ENCODE peak calls at places on chromosomes 7 and 10, in nine cellular contexts. One of them, this sample, is unnamed. For H3K27me3, the result is how much of the 10 kb centered on the place peaks cover.

GRCh38 chr10:24449334-24449740 is 240.4 kb downstream of the KIAA1217 start:
- DNase-seq in astrocyte: peak
- DNase-seq in H1: no peak
- DNase-seq in psoas muscle: no peak
- DNase-seq in H9: no peak
- DNase-seq in cardiac muscle cell: no peak
- DNase-seq in fibroblast of lung: peak
- DNase-seq in upper lobe of right lung: no peak
- DNase-seq in IMR-90: peak
- DNase-seq in this sample: no peak

GRCh38 chr7:289756-290553 is at the start of gene FOXL3:
- DNase-seq in upper lobe of right lung: peak
- DNase-seq in psoas muscle: no peak
- DNase-seq in IMR-90: no peak
- DNase-seq in H9: no peak
- DNase-seq in astrocyte: no peak
- DNase-seq in cardiac muscle cell: no peak
- DNase-seq in fibroblast of lung: no peak
- DNase-seq in H1: no peak
- DNase-seq in this sample: no peak

GRCh38 chr10:68333452-68333851 is 724 bp upstream of the PBLD start:
- DNase-seq in cardiac muscle cell: no peak
- DNase-seq in H9: no peak
- DNase-seq in IMR-90: no peak
- DNase-seq in psoas muscle: no peak
- DNase-seq in upper lobe of right lung: no peak
- DNase-seq in astrocyte: no peak
- DNase-seq in fibroblast of lung: no peak
- DNase-seq in H1: no peak
- DNase-seq in this sample: no peak

GRCh38 chr10:104895541-104895940 is 254.5 kb downstream of the SORCS3 start:
- DNase-seq in cardiac muscle cell: no peak
- DNase-seq in upper lobe of right lung: no peak
- DNase-seq in psoas muscle: no peak
- DNase-seq in fibroblast of lung: no peak
- DNase-seq in H9: no peak
- DNase-seq in IMR-90: no peak
- DNase-seq in H1: no peak
- DNase-seq in astrocyte: no peak
- DNase-seq in this sample: no peak

GRCh38 chr7:99446096-99446495 is 7.4 kb downstream of the CPSF4 start:
- DNase-seq in cardiac muscle cell: no peak
- DNase-seq in IMR-90: no peak
- DNase-seq in psoas muscle: no peak
- DNase-seq in H9: no peak
- DNase-seq in upper lobe of right lung: no peak
- DNase-seq in astrocyte: no peak
- DNase-seq in fibroblast of lung: peak
- DNase-seq in H1: no peak
- DNase-seq in this sample: no peak

GRCh38 chr10:21702633-21703111 is 168.6 kb downstream of the MLLT10 start:
- DNase-seq in H1: no peak
- DNase-seq in astrocyte: no peak
- DNase-seq in psoas muscle: no peak
- DNase-seq in IMR-90: no peak
- DNase-seq in upper lobe of right lung: no peak
- DNase-seq in H9: no peak
- DNase-seq in fibroblast of lung: no peak
- DNase-seq in cardiac muscle cell: no peak
- DNase-seq in this sample: no peak

GRCh38 chr10:44628921-44629320 is 244.0 kb upstream of the CXCL12 start:
- DNase-seq in H9: no peak
- DNase-seq in fibroblast of lung: peak
- DNase-seq in H1: no peak
- DNase-seq in astrocyte: peak
- DNase-seq in psoas muscle: no peak
- DNase-seq in IMR-90: peak
- DNase-seq in cardiac muscle cell: no peak
- DNase-seq in upper lobe of right lung: no peak
- DNase-seq in this sample: peak

GRCh38 chr10:90289037-90289436 is 568.8 kb downstream of the HTR7 start:
- DNase-seq in IMR-90: peak
- DNase-seq in upper lobe of right lung: no peak
- DNase-seq in H1: no peak
- DNase-seq in psoas muscle: no peak
- DNase-seq in H9: no peak
- DNase-seq in fibroblast of lung: peak
- DNase-seq in cardiac muscle cell: no peak
- DNase-seq in astrocyte: peak
- DNase-seq in this sample: no peak

GRCh38 chr7:24477807-24478655 is 95.2 kb upstream of the PALS2 start:
- DNase-seq in cardiac muscle cell: peak
- DNase-seq in psoas muscle: peak
- DNase-seq in H1: peak
- DNase-seq in upper lobe of right lung: no peak
- DNase-seq in fibroblast of lung: peak
- DNase-seq in astrocyte: peak
- DNase-seq in IMR-90: peak
- DNase-seq in H9: peak
- DNase-seq in this sample: peak

GRCh38 chr7:40194743-40195142 is 59.9 kb downstream of the SUGCT start:
- DNase-seq in IMR-90: peak
- DNase-seq in fibroblast of lung: peak
- DNase-seq in upper lobe of right lung: no peak
- DNase-seq in H9: no peak
- DNase-seq in psoas muscle: no peak
- DNase-seq in astrocyte: peak
- DNase-seq in cardiac muscle cell: no peak
- DNase-seq in H1: no peak
- DNase-seq in this sample: peak

GRCh38 chr7:128887169-128888038 is 23.1 kb downstream of the KCP start:
- DNase-seq in astrocyte: no peak
- DNase-seq in fibroblast of lung: no peak
- DNase-seq in H1: no peak
- DNase-seq in upper lobe of right lung: peak
- DNase-seq in IMR-90: no peak
- DNase-seq in psoas muscle: no peak
- DNase-seq in cardiac muscle cell: no peak
- DNase-seq in H9: no peak
- DNase-seq in this sample: no peak

GRCh38 chr10:132248455-132249231 is 59.1 kb downstream of the STK32C start:
- DNase-seq in H1: no peak
- DNase-seq in upper lobe of right lung: peak
- DNase-seq in IMR-90: no peak
- DNase-seq in cardiac muscle cell: peak
- DNase-seq in psoas muscle: peak
- DNase-seq in fibroblast of lung: no peak
- DNase-seq in astrocyte: no peak
- DNase-seq in H9: peak
- DNase-seq in this sample: no peak

GRCh38 chr10:19817251-19818046 is 1.2 kb downstream of the PLXDC2 start:
- DNase-seq in upper lobe of right lung: peak
- DNase-seq in fibroblast of lung: peak
- DNase-seq in H1: peak
- DNase-seq in cardiac muscle cell: peak
- DNase-seq in psoas muscle: peak
- DNase-seq in H9: peak
- DNase-seq in IMR-90: no peak
- DNase-seq in astrocyte: no peak
- DNase-seq in this sample: no peak

GRCh38 chr7:111235709-111236108 is 144.8 kb downstream of the LRRN3 start:
- DNase-seq in upper lobe of right lung: no peak
- DNase-seq in IMR-90: no peak
- DNase-seq in cardiac muscle cell: no peak
- DNase-seq in astrocyte: no peak
- DNase-seq in H9: no peak
- DNase-seq in H1: no peak
- DNase-seq in psoas muscle: no peak
- DNase-seq in fibroblast of lung: no peak
- DNase-seq in this sample: no peak

GRCh38 chr10:81081887-81082620 is 544.4 kb downstream of the SH2D4B start:
- DNase-seq in psoas muscle: no peak
- DNase-seq in H1: no peak
- DNase-seq in IMR-90: peak
- DNase-seq in cardiac muscle cell: no peak
- DNase-seq in H9: peak
- DNase-seq in astrocyte: no peak
- DNase-seq in fibroblast of lung: no peak
- DNase-seq in upper lobe of right lung: no peak
- DNase-seq in this sample: no peak
- TF ChIP-seq CTCF in psoas muscle: no peak
- TF ChIP-seq CTCF in H1: no peak
- TF ChIP-seq CTCF in IMR-90: peak
- TF ChIP-seq CTCF in cardiac muscle cell: no peak
- TF ChIP-seq CTCF in H9: peak
- TF ChIP-seq CTCF in astrocyte: no peak
- TF ChIP-seq CTCF in fibroblast of lung: no peak
- TF ChIP-seq CTCF in upper lobe of right lung: no peak
- TF ChIP-seq CTCF in this sample: peak

DNA sequence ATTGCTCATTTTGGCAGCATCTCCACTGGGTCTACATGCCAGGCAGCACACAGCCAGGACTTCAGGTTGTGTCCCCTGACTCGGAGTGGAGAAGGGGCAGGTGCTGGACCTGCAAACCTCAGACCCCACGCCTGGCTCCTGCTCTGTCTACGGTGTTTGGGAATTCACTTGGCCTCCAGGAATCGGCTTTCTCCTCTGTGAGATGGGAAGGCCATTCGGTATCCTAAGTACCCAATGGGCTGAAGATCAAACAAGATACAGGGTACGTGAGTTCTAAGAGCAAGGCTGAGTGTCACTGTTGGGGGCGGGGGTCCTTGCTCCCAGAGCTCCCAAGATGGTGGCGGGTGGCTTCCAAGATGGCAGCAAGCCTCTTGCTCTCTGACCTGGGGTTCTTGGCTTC is 73.2 kb upstream of the EN2 start:
- DNase-seq in psoas muscle: no peak
- DNase-seq in H1: no peak
- DNase-seq in upper lobe of right lung: no peak
- DNase-seq in IMR-90: no peak
- DNase-seq in cardiac muscle cell: no peak
- DNase-seq in astrocyte: no peak
- DNase-seq in H9: no peak
- DNase-seq in fibroblast of lung: no peak
- DNase-seq in this sample: no peak
- H3K27me3 ChIP-seq in psoas muscle: under half
- H3K27me3 ChIP-seq in H1: under half
- H3K27me3 ChIP-seq in upper lobe of right lung: half or more
- H3K27me3 ChIP-seq in IMR-90: half or more
- H3K27me3 ChIP-seq in cardiac muscle cell: half or more
- H3K27me3 ChIP-seq in astrocyte: under half
- H3K27me3 ChIP-seq in H9: half or more
- H3K27me3 ChIP-seq in fibroblast of lung: under half
- H3K27me3 ChIP-seq in this sample: under half

GRCh38 chr7:103632005-103632639 is 186.1 kb upstream of the SLC26A5 start:
- DNase-seq in H1: no peak
- DNase-seq in fibroblast of lung: no peak
- DNase-seq in psoas muscle: no peak
- DNase-seq in cardiac muscle cell: no peak
- DNase-seq in astrocyte: no peak
- DNase-seq in IMR-90: no peak
- DNase-seq in H9: no peak
- DNase-seq in upper lobe of right lung: no peak
- DNase-seq in this sample: no peak
- H3K27ac ChIP-seq in H1: no peak
- H3K27ac ChIP-seq in fibroblast of lung: no peak
- H3K27ac ChIP-seq in psoas muscle: no peak
- H3K27ac ChIP-seq in cardiac muscle cell: no peak
- H3K27ac ChIP-seq in astrocyte: no peak
- H3K27ac ChIP-seq in IMR-90: no peak
- H3K27ac ChIP-seq in H9: no peak
- H3K27ac ChIP-seq in upper lobe of right lung: no peak
- H3K27ac ChIP-seq in this sample: no peak

GRCh38 chr10:74104480-74104879 is 46.1 kb downstream of the AP3M1 start:
- DNase-seq in cardiac muscle cell: no peak
- DNase-seq in upper lobe of right lung: no peak
- DNase-seq in H1: no peak
- DNase-seq in astrocyte: no peak
- DNase-seq in H9: no peak
- DNase-seq in psoas muscle: no peak
- DNase-seq in fibroblast of lung: no peak
- DNase-seq in IMR-90: no peak
- DNase-seq in this sample: no peak

GRCh38 chr10:74107391-74107790 is 43.2 kb downstream of the AP3M1 start:
- DNase-seq in fibroblast of lung: no peak
- DNase-seq in H1: no peak
- DNase-seq in psoas muscle: no peak
- DNase-seq in astrocyte: no peak
- DNase-seq in IMR-90: no peak
- DNase-seq in H9: no peak
- DNase-seq in cardiac muscle cell: no peak
- DNase-seq in upper lobe of right lung: no peak
- DNase-seq in this sample: no peak

GRCh38 chr10:74099836-74100235 is 50.8 kb downstream of the AP3M1 start:
- DNase-seq in astrocyte: no peak
- DNase-seq in fibroblast of lung: no peak
- DNase-seq in upper lobe of right lung: no peak
- DNase-seq in H1: no peak
- DNase-seq in IMR-90: no peak
- DNase-seq in H9: no peak
- DNase-seq in psoas muscle: no peak
- DNase-seq in cardiac muscle cell: no peak
- DNase-seq in this sample: no peak

GRCh38 chr10:74104996-74105395 is 45.6 kb downstream of the AP3M1 start:
- DNase-seq in cardiac muscle cell: no peak
- DNase-seq in IMR-90: no peak
- DNase-seq in H1: no peak
- DNase-seq in upper lobe of right lung: no peak
- DNase-seq in H9: no peak
- DNase-seq in astrocyte: no peak
- DNase-seq in fibroblast of lung: no peak
- DNase-seq in psoas muscle: no peak
- DNase-seq in this sample: no peak

DNA sequence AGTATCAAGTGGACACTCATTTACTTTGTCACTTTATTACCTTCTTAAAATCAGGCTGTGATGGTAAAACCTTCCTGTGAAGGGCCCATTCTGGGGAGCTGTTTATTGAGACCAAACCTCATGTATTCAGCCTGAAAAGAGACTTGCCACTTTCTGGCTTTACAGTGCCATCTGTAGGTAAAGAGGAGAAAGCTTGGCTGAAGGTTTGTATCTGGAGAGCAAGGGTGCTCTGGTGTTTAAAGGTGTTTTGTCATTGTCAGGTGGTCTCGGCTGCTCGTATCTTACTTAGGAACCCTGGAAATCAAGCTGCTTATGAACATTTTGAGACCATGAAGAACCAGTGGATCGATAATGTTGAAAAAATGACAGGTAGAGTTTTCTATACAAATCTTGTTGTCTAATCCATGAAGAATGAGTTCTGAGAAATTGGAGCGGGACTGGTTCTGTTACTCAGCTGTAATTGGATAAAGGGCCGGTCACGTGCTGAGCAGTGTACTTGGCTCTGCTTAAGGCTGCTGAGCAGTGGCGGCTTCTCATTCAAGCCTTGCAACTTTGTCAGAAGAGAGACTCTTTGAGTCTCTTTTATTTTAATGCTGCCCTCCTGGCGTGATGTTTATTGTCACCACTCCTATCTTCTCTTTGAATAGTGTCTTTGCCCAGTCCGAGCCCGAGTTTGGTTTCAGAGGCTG is 46.9 kb downstream of the AP3M1 start:
- DNase-seq in upper lobe of right lung: no peak
- DNase-seq in fibroblast of lung: peak
- DNase-seq in H9: no peak
- DNase-seq in IMR-90: peak
- DNase-seq in astrocyte: no peak
- DNase-seq in H1: no peak
- DNase-seq in cardiac muscle cell: no peak
- DNase-seq in psoas muscle: no peak
- DNase-seq in this sample: no peak
- TF ChIP-seq CTCF in upper lobe of right lung: peak
- TF ChIP-seq CTCF in fibroblast of lung: peak
- TF ChIP-seq CTCF in H9: peak
- TF ChIP-seq CTCF in IMR-90: peak
- TF ChIP-seq CTCF in astrocyte: peak
- TF ChIP-seq CTCF in H1: no peak
- TF ChIP-seq CTCF in cardiac muscle cell: peak
- TF ChIP-seq CTCF in psoas muscle: peak
- TF ChIP-seq CTCF in this sample: peak